ENCODE peak calls at places on chromosomes 7 and 10, in five cellular contexts. F is neural crest cell, W is nephron progenitor cell, B is brain microvascular endothelial cell, M is uterus. D is an unnamed sample.

GRCh38 chr10:4217653-4218052 is 432.6 kb upstream of the KLF6 start:
- DNase-seq in F (no peak), W (no peak), B (no peak), M (no peak), D (no peak)

GRCh38 chr10:117675516-117675915 is 133.0 kb downstream of the EMX2 start:
- DNase-seq in F (no peak), W (no peak), B (no peak), M (no peak), D (no peak)

GRCh38 chr10:21368728-21369425 is 156.6 kb downstream of the SKIDA1 start:
- DNase-seq in F (no peak), W (peak; percentile 17), B (peak; percentile 24), M (peak; percentile 76), D (no peak)

GRCh38 chr7:29322023-29322712 is 127.6 kb downstream of the CHN2 start:
- DNase-seq in F (no peak), W (no peak), B (no peak), M (no peak), D (no peak)

GRCh38 chr10:7133270-7133669 is 277.6 kb downstream of the SFMBT2 start:
- DNase-seq in F (no peak), W (no peak), B (no peak), M (no peak), D (no peak)

GRCh38 chr7:102101111-102101551 is 185.5 kb upstream of the SH2B2 start:
- DNase-seq in F (no peak), W (no peak), B (no peak), M (no peak), D (no peak)

GRCh38 chr7:33789871-33790270 is 115.5 kb upstream of the BMPER start:
- DNase-seq in F (no peak), W (no peak), B (no peak), M (no peak), D (no peak)

GRCh38 chr7:158468700-158469296 is 118.8 kb downstream of the PTPRN2 start:
- DNase-seq in F (no peak), W (no peak), B (no peak), M (no peak), D (no peak)

GRCh38 chr10:55263327-55263726 is 462.3 kb upstream of the PCDH15 start:
- DNase-seq in F (no peak), W (no peak), B (no peak), M (no peak), D (no peak)

GRCh38 chr10:131204406-131205152 is 106.9 kb downstream of the TCERG1L start:
- DNase-seq in F (no peak), W (no peak), B (no peak), M (no peak), D (no peak)

GRCh38 chr10:46524471-46525176 is 31.8 kb downstream of the GPRIN2 start:
- DNase-seq in F (no peak), W (peak; percentile 33), B (peak; percentile 76), M (peak; percentile 10), D (peak; percentile 45)
- TF ChIP-seq CTCF in F (no peak), W (no peak), B (no peak), M (no peak), D (no peak)

GRCh38 chr10:104209575-104210198 is 22.5 kb downstream of the CFAP43 start:
- DNase-seq in F (peak; percentile 36), W (peak; percentile 34), B (peak; percentile 49), M (no peak), D (no peak)
- TF ChIP-seq CTCF in F (peak; percentile 76), W (peak; percentile 62), B (peak; percentile 78), M (peak; percentile 53), D (peak; percentile 66)

DNA sequence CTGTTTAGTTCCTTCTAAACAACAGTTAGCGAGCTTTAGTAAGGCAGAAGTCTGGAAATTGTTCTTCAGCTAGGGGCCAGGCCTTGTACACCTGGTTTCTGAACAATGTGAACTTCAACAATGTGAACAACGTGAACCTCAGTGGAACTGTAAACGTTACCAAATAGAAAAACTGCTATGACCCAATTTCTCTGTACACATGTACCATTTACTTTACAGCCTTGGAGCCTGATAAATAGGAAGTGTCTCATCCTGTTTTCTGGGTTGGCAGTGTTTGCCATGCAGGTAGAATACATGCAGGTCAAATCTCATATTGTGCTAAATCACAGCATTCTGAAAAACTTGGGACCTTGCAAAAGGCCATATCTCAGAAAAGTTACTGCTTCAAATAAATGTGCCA is 1.6 kb downstream of the STEAP4 start:
- DNase-seq in F (no peak), W (no peak), B (no peak), M (no peak), D (no peak)
- TF ChIP-seq CTCF in F (no peak), W (no peak), B (no peak), M (no peak), D (no peak)

GRCh38 chr7:114761973-114762372 is 159.9 kb upstream of the MDFIC start:
- DNase-seq in F (no peak), W (no peak), B (no peak), M (no peak), D (no peak)

GRCh38 chr7:114760477-114760876 is 161.4 kb upstream of the MDFIC start:
- DNase-seq in F (no peak), W (no peak), B (no peak), M (no peak), D (no peak)

GRCh38 chr7:114765331-114766125 is 156.4 kb upstream of the MDFIC start:
- DNase-seq in F (no peak), W (no peak), B (no peak), M (no peak), D (no peak)
- TF ChIP-seq CTCF in F (no peak), W (no peak), B (no peak), M (no peak), D (no peak)

GRCh38 chr10:100810835-100811116 is 65.4 kb downstream of the PAX2 start:
- DNase-seq in F (no peak), W (no peak), B (no peak), M (no peak), D (no peak)

GRCh38 chr10:100811752-100812750 is 66.7 kb downstream of the PAX2 start:
- DNase-seq in F (no peak), W (no peak), B (no peak), M (no peak), D (no peak)

GRCh38 chr10:100811261-100811660 is 65.9 kb downstream of the PAX2 start:
- DNase-seq in F (no peak), W (no peak), B (no peak), M (no peak), D (no peak)

GRCh38 chr10:100814751-100815474 is 69.5 kb downstream of the PAX2 start:
- DNase-seq in F (no peak), W (no peak), B (no peak), M (no peak), D (no peak)

GRCh38 chr10:100812978-100813377 is 67.6 kb downstream of the PAX2 start:
- DNase-seq in F (no peak), W (no peak), B (no peak), M (no peak), D (no peak)
- TF ChIP-seq CTCF in F (no peak), W (no peak), B (peak; percentile 18), M (no peak), D (no peak)

DNA sequence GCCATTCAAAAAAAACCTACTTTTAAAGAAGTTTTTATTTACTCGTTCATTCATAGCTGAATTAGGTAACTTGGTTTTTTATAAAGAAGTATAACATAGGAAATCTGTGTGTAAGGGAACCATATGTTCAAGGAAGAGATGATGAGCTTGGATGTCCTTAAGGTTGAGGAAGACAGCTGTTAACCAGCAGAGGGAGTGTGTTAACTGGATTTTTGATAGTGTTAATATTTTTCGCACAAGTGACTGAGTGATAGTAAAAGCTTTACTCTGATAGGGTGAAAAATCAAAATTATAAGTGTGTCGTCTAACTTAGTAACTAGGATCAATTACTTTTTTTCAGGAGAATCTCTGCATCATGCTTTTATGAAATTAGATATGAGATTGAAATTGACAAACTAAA is 134.7 kb downstream of the ARL5B start:
- DNase-seq in F (no peak), W (no peak), B (peak; percentile 1), M (no peak), D (no peak)
- TF ChIP-seq CTCF in F (peak; percentile 66), W (peak; percentile 33), B (peak; percentile 21), M (no peak), D (peak; percentile 74)

GRCh38 chr10:88989824-88990527 is 622 bp upstream of the FAS start:
- DNase-seq in F (no peak), W (no peak), B (peak; percentile 50), M (peak; percentile 82), D (no peak)
- TF ChIP-seq CTCF in F (no peak), W (no peak), B (no peak), M (no peak), D (peak; percentile 7)

D was measured in Peyer's patch.